ENCODE peak calls at places on chromosomes 12 and 14, in six cellular contexts. B is lung; Y is ovary; T is foreskin keratinocyte; F is astrocyte; S is CD4-positive, alpha-beta T cell. W is an unnamed sample.
A peak's percentile ranks its signal among the peaks of the same experiment; 100 is the strongest.

GRCh38 chr12:113287899-113288282 is 47.0 kb downstream of the SLC8B1 start:
- DNase-seq in B (no peak), Y (no peak), T (no peak), F (no peak), S (no peak), W (no peak)

GRCh38 chr14:66514206-66514605 is 6.3 kb downstream of the GPHN start:
- DNase-seq in B (no peak), Y (no peak), T (no peak), F (no peak), S (no peak), W (no peak)

GRCh38 chr14:101600891-101601602 is 39.8 kb downstream of the DIO3 start:
- DNase-seq in B (no peak), Y (peak; percentile 10), T (no peak), F (no peak), S (peak; percentile 29), W (no peak)

GRCh38 chr12:22248079-22248478 is 86.4 kb downstream of the ST8SIA1 start:
- DNase-seq in B (no peak), Y (no peak), T (no peak), F (no peak), S (no peak), W (no peak)

GRCh38 chr14:103141117-103141796 is 18.0 kb downstream of the TNFAIP2 start:
- DNase-seq in B (peak; percentile 51), Y (peak; percentile 35), T (no peak), F (no peak), S (no peak), W (peak; percentile 81)

GRCh38 chr12:109722753-109723109 is 9.1 kb downstream of the FAM222A start:
- DNase-seq in B (no peak), Y (no peak), T (no peak), F (no peak), S (no peak), W (no peak)

GRCh38 chr12:88036368-88036965 is 7.3 kb upstream of the C12orf50 start:
- DNase-seq in B (no peak), Y (no peak), T (peak; percentile 66), F (peak; percentile 40), S (no peak), W (no peak)

GRCh38 chr14:24775919-24776318 is 141.9 kb upstream of the GZMB start:
- DNase-seq in B (no peak), Y (no peak), T (no peak), F (no peak), S (no peak), W (no peak)

GRCh38 chr14:79581912-79582576 is 629.3 kb downstream of the DIO2 start:
- DNase-seq in B (no peak), Y (no peak), T (peak; percentile 74), F (peak; percentile 54), S (no peak), W (no peak)

GRCh38 chr12:24777359-24777758 is 171.5 kb downstream of the BCAT1 start:
- DNase-seq in B (no peak), Y (no peak), T (no peak), F (no peak), S (no peak), W (no peak)

GRCh38 chr12:55931317-55931779 is 386 bp downstream of the DGKA start:
- DNase-seq in B (no peak), Y (peak; percentile 38), T (no peak), F (no peak), S (no peak), W (no peak)

GRCh38 chr12:32533971-32534590 is 134.7 kb downstream of the FGD4 start:
- DNase-seq in B (peak; percentile 53), Y (peak; percentile 53), T (peak; percentile 60), F (peak; percentile 97), S (no peak), W (peak; percentile 33)

GRCh38 chr14:43872752-43873655 is 634.1 kb downstream of the FSCB start:
- DNase-seq in B (no peak), Y (no peak), T (no peak), F (no peak), S (no peak), W (no peak)

GRCh38 chr14:59239030-59239429 is 50.6 kb downstream of the DAAM1 start:
- DNase-seq in B (no peak), Y (no peak), T (no peak), F (no peak), S (no peak), W (no peak)

GRCh38 chr14:89164168-89165074 is 252.6 kb downstream of the FOXN3 start:
- DNase-seq in B (no peak), Y (no peak), T (no peak), F (no peak), S (no peak), W (peak; percentile 48)

GRCh38 chr14:51581017-51581881 is 70.5 kb upstream of the FRMD6 start:
- DNase-seq in B (no peak), Y (no peak), T (peak; percentile 74), F (peak; percentile 97), S (no peak), W (no peak)

GRCh38 chr14:95993768-95994592 is 45.2 kb upstream of the C14orf132 start:
- DNase-seq in B (no peak), Y (peak; percentile 21), T (peak; percentile 17), F (peak; percentile 20), S (no peak), W (peak; percentile 41)

GRCh38 chr14:21852061-21852664 is 178.5 kb upstream of the OR4E1 start:
- DNase-seq in B (no peak), Y (no peak), T (no peak), F (no peak), S (peak; percentile 76), W (peak; percentile 20)

GRCh38 chr12:30219047-30219446 is 435.3 kb upstream of the TMTC1 start:
- DNase-seq in B (no peak), Y (no peak), T (peak; percentile 72), F (peak; percentile 62), S (no peak), W (no peak)

GRCh38 chr12:95131589-95132335 is 58.3 kb upstream of the NR2C1 start:
- DNase-seq in B (no peak), Y (no peak), T (no peak), F (no peak), S (no peak), W (no peak)

GRCh38 chr14:61186793-61187641 is 94.1 kb downstream of the TMEM30B start:
- DNase-seq in B (no peak), Y (no peak), T (no peak), F (no peak), S (no peak), W (no peak)

GRCh38 chr14:31060253-31060875 is 34.2 kb upstream of the STRN3 start:
- DNase-seq in B (no peak), Y (no peak), T (peak; percentile 47), F (no peak), S (no peak), W (no peak)

GRCh38 chr12:60760965-60761364 is 1165.1 kb downstream of the SLC16A7 start:
- DNase-seq in B (no peak), Y (no peak), T (no peak), F (no peak), S (no peak), W (no peak)

GRCh38 chr14:90049390-90049789 is 12.4 kb upstream of the KCNK13 start:
- DNase-seq in B (no peak), Y (no peak), T (no peak), F (no peak), S (no peak), W (no peak)

GRCh38 chr12:25811656-25812126 is 146.8 kb upstream of the RASSF8 start:
- DNase-seq in B (no peak), Y (no peak), T (peak; percentile 48), F (peak; percentile 68), S (no peak), W (peak; percentile 35)

GRCh38 chr14:26984318-26985177 is 386.7 kb upstream of the NOVA1 start:
- DNase-seq in B (peak; percentile 55), Y (peak; percentile 56), T (peak; percentile 24), F (peak; percentile 30), S (no peak), W (no peak)

GRCh38 chr12:19688489-19688888 is 249.2 kb downstream of the AEBP2 start:
- DNase-seq in B (no peak), Y (no peak), T (peak; percentile 52), F (peak; percentile 50), S (no peak), W (no peak)

GRCh38 chr12:1496162-1496925 is 98.0 kb downstream of the FBXL14 start:
- DNase-seq in B (no peak), Y (no peak), T (no peak), F (no peak), S (no peak), W (no peak)

GRCh38 chr12:47317182-47317915 is 237.6 kb upstream of the AMIGO2 start:
- DNase-seq in B (no peak), Y (no peak), T (no peak), F (peak; percentile 36), S (no peak), W (peak; percentile 31)

GRCh38 chr12:26090853-26091510 is 33.9 kb downstream of the BHLHE41 start:
- DNase-seq in B (no peak), Y (no peak), T (peak; percentile 97), F (peak; percentile 64), S (no peak), W (no peak)

GRCh38 chr12:121111684-121112083 is 21.0 kb upstream of the P2RX7 start:
- DNase-seq in B (no peak), Y (no peak), T (no peak), F (no peak), S (no peak), W (no peak)
- TF ChIP-seq CTCF in B (no peak), Y (no peak), T (no peak), F (no peak), S (no peak), W (no peak)

DNA sequence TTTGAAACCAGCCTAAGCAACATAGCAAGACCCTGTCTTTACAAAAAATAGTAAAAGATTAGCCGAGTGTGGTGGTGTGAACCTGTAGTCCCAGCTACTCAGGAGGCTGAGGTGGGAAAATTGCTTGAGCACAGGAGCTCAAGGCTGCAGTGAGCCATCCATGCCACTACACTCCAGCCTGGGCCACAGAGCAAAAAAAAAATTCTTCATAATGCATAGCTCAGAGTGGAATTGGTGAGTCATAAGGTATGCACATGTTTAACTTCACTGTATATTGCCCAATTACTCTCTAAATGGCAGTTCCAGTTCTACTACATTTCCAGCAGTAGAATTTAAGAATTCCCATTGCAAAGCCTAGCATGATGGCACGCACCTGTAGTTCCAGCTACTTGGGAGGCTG is 26.8 kb upstream of the CLIP1 start:
- DNase-seq in B (no peak), Y (no peak), T (peak; percentile 96), F (peak; percentile 63), S (no peak), W (no peak)
- TF ChIP-seq CTCF in B (no peak), Y (no peak), T (peak; percentile 36), F (no peak), S (no peak), W (no peak)

GRCh38 chr12:27779837-27780611 is at the start of the genes KLHL42 and MANSC4:
- DNase-seq in B (peak; percentile 68), Y (peak; percentile 78), T (peak; percentile 67), F (peak; percentile 76), S (peak; percentile 72), W (peak; percentile 87)
- TF ChIP-seq CTCF in B (no peak), Y (no peak), T (peak; percentile 32), F (no peak), S (no peak), W (no peak)

DNA sequence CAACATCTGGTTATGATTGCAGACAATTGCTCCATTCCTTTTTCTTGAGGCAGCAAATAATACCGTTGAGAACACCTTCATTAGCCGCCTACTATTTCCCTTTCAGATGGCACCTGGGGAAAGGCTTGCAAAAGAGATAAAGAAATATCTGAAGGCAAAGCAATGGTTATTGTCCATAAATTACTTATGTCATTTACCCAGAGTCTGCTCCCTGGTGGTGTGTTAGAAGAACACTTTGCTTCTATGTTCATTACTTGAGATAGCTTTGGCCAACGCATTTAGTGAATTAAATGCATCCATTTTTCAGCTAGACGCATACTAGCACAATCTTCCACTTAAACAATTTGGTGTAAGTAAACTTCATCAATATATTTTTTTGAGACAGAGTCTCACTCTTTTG is 377.7 kb downstream of the KCNH5 start:
- DNase-seq in B (no peak), Y (no peak), T (no peak), F (no peak), S (no peak), W (no peak)
- TF ChIP-seq CTCF in B (no peak), Y (no peak), T (peak; percentile 38), F (no peak), S (no peak), W (no peak)